ENCODE peak calls at places on chromosomes 16 and 17, in five cellular contexts. O is stimulated activated CD4-positive, alpha-beta T cell treated with anti-CD3 and anti-CD28 coated beads, TNF-alpha, amount 100 ng/mL, for 4 hours; X is COLO829; N is upper lobe of right lung; F is neuronal stem cell. M is an unnamed sample.

GRCh38 chr17:55769625-55770000 is 18.8 kb downstream of the PCTP start:
- DNase-seq in O (no peak), X (no peak), N (no peak), F (no peak), M (no peak)

GRCh38 chr17:64418506-64419339 is 28.1 kb upstream of the PECAM1 start:
- DNase-seq in O (no peak), X (peak; percentile 71), N (peak; percentile 40), F (peak; percentile 51), M (no peak)

GRCh38 chr17:82317394-82318168 is at the start of gene CD7:
- DNase-seq in O (peak; percentile 54), X (no peak), N (no peak), F (no peak), M (peak; percentile 77)

GRCh38 chr16:86283944-86284343 is 226.4 kb upstream of the FOXF1 start:
- DNase-seq in O (no peak), X (no peak), N (no peak), F (no peak), M (no peak)

GRCh38 chr17:80017226-80018010 is 18.3 kb downstream of the TBC1D16 start:
- DNase-seq in O (no peak), X (no peak), N (no peak), F (no peak), M (no peak)

GRCh38 chr17:58412910-58413630 is 4.3 kb downstream of the RNF43 start:
- DNase-seq in O (no peak), X (no peak), N (no peak), F (no peak), M (no peak)

GRCh38 chr17:58325289-58325726 is 3.3 kb downstream of the TSPOAP1 start:
- DNase-seq in O (no peak), X (no peak), N (no peak), F (no peak), M (peak; percentile 75)

GRCh38 chr16:1335996-1336395 is 2.6 kb downstream of the BAIAP3 start:
- DNase-seq in O (no peak), X (no peak), N (no peak), F (no peak), M (no peak)

GRCh38 chr16:67235816-67236547 is 9.1 kb downstream of the TMEM208 start:
- DNase-seq in O (no peak), X (no peak), N (no peak), F (no peak), M (no peak)

GRCh38 chr16:64440005-64440404 is 681.9 kb downstream of the CDH11 start:
- DNase-seq in O (no peak), X (no peak), N (no peak), F (no peak), M (no peak)

GRCh38 chr16:54283735-54284318 is 2.8 kb downstream of the IRX3 start:
- DNase-seq in O (no peak), X (no peak), N (no peak), F (no peak), M (peak; percentile 67)

GRCh38 chr17:57523926-57524634 is 221.0 kb downstream of the CCDC182 start:
- DNase-seq in O (no peak), X (no peak), N (peak; percentile 73), F (no peak), M (peak; percentile 91)

GRCh38 chr16:48820379-48820778 is 210.4 kb upstream of the N4BP1 start:
- DNase-seq in O (no peak), X (no peak), N (no peak), F (no peak), M (no peak)

GRCh38 chr17:36593651-36594316 is 2.1 kb downstream of the DHRS11 start:
- DNase-seq in O (no peak), X (no peak), N (peak; percentile 27), F (no peak), M (no peak)

GRCh38 chr17:19686400-19687090 is 29.8 kb downstream of the SLC47A2 start:
- DNase-seq in O (no peak), X (no peak), N (no peak), F (no peak), M (no peak)

GRCh38 chr16:89319628-89319882 is 102.1 kb downstream of the ZNF778 start:
- DNase-seq in O (no peak), X (no peak), N (no peak), F (no peak), M (no peak)

GRCh38 chr17:48492401-48493298 is 38.2 kb downstream of the HOXB1 start:
- DNase-seq in O (peak; percentile 48), X (no peak), N (peak; percentile 84), F (no peak), M (peak; percentile 92)

GRCh38 chr16:3266873-3267537 is 10.6 kb upstream of the MEFV start:
- DNase-seq in O (no peak), X (peak; percentile 62), N (no peak), F (no peak), M (no peak)